ENCODE peak calls at places on chromosomes 1 and 21, in seven cellular contexts. D, R, I, L, Z, Q and H are unnamed samples. For H3K4me1, the result is how much of the 10 kb centered on the place peaks cover.

GRCh38 chr1:180923024-180923841 is 10.5 kb downstream of the KIAA1614 start:
- DNase-seq in D (no peak), R (no peak), I (no peak), L (no peak), Z (no peak), Q (no peak), H (no peak)

GRCh38 chr21:16563111-16563510 is 833.3 kb downstream of the USP25 start:
- DNase-seq in D (no peak), R (no peak), I (no peak), L (no peak), Z (no peak), Q (no peak), H (no peak)

GRCh38 chr1:145859491-145860159 is 744 bp upstream of the PIAS3 start:
- DNase-seq in D (peak), R (peak), I (peak), L (peak), Z (peak), Q (peak), H (peak)

GRCh38 chr1:2203671-2204383 is 9.3 kb upstream of the FAAP20 start:
- DNase-seq in D (no peak), R (no peak), I (no peak), L (no peak), Z (no peak), Q (no peak), H (no peak)

GRCh38 chr1:230185076-230186001 is 118.3 kb downstream of the GALNT2 start:
- DNase-seq in D (no peak), R (no peak), I (no peak), L (no peak), Z (no peak), Q (no peak), H (no peak)

GRCh38 chr1:64378826-64379225 is 91.1 kb upstream of the CACHD1 start:
- DNase-seq in D (no peak), R (no peak), I (no peak), L (no peak), Z (no peak), Q (no peak), H (no peak)

GRCh38 chr21:38988211-38989096 is 182.7 kb downstream of the ETS2 start:
- DNase-seq in D (no peak), R (no peak), I (no peak), L (no peak), Z (no peak), Q (no peak), H (no peak)

GRCh38 chr1:47781171-47781959 is 215.8 kb downstream of the TRABD2B start:
- DNase-seq in D (no peak), R (peak), I (no peak), L (no peak), Z (no peak), Q (no peak), H (no peak)

GRCh38 chr1:212440419-212440818 is 7.7 kb downstream of the NENF start:
- DNase-seq in D (no peak), R (no peak), I (no peak), L (no peak), Z (no peak), Q (no peak), H (no peak)

GRCh38 chr1:152029144-152029936 is 7.5 kb downstream of the S100A11 start:
- DNase-seq in D (no peak), R (no peak), I (no peak), L (no peak), Z (no peak), Q (no peak), H (no peak)

GRCh38 chr1:5780324-5780716 is 211.9 kb downstream of the NPHP4 start:
- DNase-seq in D (no peak), R (no peak), I (no peak), L (no peak), Z (no peak), Q (no peak), H (no peak)

GRCh38 chr1:246506785-246507639 is at the start of gene SMYD3:
- DNase-seq in D (peak), R (peak), I (peak), L (peak), Z (no peak), Q (peak), H (peak)

GRCh38 chr1:211548321-211549091 is 30.5 kb downstream of the SLC30A1 start:
- DNase-seq in D (no peak), R (no peak), I (no peak), L (peak), Z (no peak), Q (no peak), H (no peak)

GRCh38 chr1:117606608-117607261 is 887 bp downstream of the TENT5C start:
- DNase-seq in D (peak), R (peak), I (peak), L (peak), Z (peak), Q (peak), H (peak)

GRCh38 chr1:84143796-84144565 is at the start of gene PRKACB:
- DNase-seq in D (peak), R (no peak), I (no peak), L (no peak), Z (no peak), Q (no peak), H (no peak)

GRCh38 chr1:94022471-94023189 is 98.3 kb downstream of the ABCA4 start:
- DNase-seq in D (no peak), R (peak), I (no peak), L (no peak), Z (no peak), Q (peak), H (no peak)

GRCh38 chr1:164613176-164613575 is 54.2 kb downstream of the PBX1 start:
- DNase-seq in D (no peak), R (no peak), I (peak), L (peak), Z (no peak), Q (no peak), H (no peak)

GRCh38 chr1:112954945-112955677 is 885 bp downstream of the SLC16A1 start:
- DNase-seq in D (peak), R (no peak), I (peak), L (peak), Z (no peak), Q (peak), H (peak)

GRCh38 chr1:100277866-100278265 is 11.8 kb downstream of the RTCA start:
- DNase-seq in D (peak), R (no peak), I (no peak), L (no peak), Z (no peak), Q (no peak), H (no peak)

DNA sequence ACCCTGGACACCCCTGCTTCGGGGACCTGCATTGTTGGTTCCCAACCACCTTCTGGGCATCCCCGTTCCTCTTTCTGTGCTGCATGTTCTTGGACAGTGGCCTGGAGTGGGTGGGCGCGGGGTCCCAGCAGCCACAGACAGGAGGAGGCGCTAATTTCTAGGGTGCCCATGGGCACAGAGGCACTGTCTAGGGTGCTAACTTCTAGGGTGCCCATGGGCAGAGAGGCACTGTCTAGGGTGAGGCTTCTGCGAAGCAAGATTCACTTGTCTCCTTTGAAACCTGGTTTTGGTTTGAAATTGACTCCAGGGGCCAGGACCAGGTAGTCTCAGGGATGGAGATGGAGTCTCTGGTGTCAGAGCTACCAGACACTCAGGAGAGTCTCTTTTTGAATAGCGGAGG is 815 bp upstream of the MEGF6 start:
- DNase-seq in D (no peak), R (no peak), I (no peak), L (no peak), Z (no peak), Q (no peak), H (no peak)
- H3K4me1 ChIP-seq in D (under half), R (under half), I (under half), L (under half), Z (under half), Q (under half), H (under half)

GRCh38 chr1:14604414-14604813 is 5.9 kb downstream of the KAZN start:
- DNase-seq in D (no peak), R (no peak), I (no peak), L (no peak), Z (no peak), Q (no peak), H (no peak)

GRCh38 chr1:14606632-14607031 is 8.1 kb downstream of the KAZN start:
- DNase-seq in D (no peak), R (no peak), I (no peak), L (no peak), Z (no peak), Q (no peak), H (no peak)

GRCh38 chr1:14602131-14602530 is 3.6 kb downstream of the KAZN start:
- DNase-seq in D (no peak), R (peak), I (peak), L (peak), Z (peak), Q (peak), H (no peak)

GRCh38 chr1:14605945-14606344 is 7.5 kb downstream of the KAZN start:
- DNase-seq in D (no peak), R (no peak), I (no peak), L (no peak), Z (no peak), Q (no peak), H (no peak)

DNA sequence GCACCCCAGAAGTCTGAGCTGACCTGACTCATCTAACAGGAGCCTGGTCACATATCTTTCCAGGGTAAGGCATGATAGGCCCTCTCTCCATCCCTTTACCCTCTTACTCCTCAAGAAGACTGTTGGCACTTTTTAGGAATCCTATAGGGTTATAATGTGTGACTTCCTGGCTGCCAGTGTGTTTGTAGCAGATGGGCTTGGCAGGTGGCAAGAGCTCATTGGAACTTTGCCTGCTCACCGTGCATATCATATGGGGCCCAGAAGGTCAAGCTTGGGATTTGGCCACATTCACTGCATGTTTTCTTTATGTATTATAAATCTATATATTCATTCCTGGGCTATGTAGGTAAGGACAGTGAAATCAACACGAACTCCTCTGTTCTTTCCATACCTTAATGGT is 5.2 kb downstream of the KAZN start:
- DNase-seq in D (no peak), R (no peak), I (no peak), L (no peak), Z (no peak), Q (no peak), H (no peak)
- H3K4me1 ChIP-seq in D (under half), R (under half), I (under half), L (under half), Z (under half), Q (under half), H (under half)

GRCh38 chr1:69787151-69787550 is 219.4 kb downstream of the LRRC7 start:
- DNase-seq in D (no peak), R (no peak), I (no peak), L (no peak), Z (no peak), Q (no peak), H (no peak)

GRCh38 chr1:69794831-69795230 is 227.1 kb downstream of the LRRC7 start:
- DNase-seq in D (no peak), R (no peak), I (no peak), L (no peak), Z (no peak), Q (no peak), H (no peak)

GRCh38 chr1:69791311-69791710 is 223.6 kb downstream of the LRRC7 start:
- DNase-seq in D (no peak), R (no peak), I (no peak), L (no peak), Z (no peak), Q (no peak), H (no peak)
- H3K4me1 ChIP-seq in D (under half), R (under half), I (under half), L (under half), Z (under half), Q (under half), H (under half)

GRCh38 chr1:41689596-41689995 is 205.1 kb upstream of the EDN2 start:
- DNase-seq in D (no peak), R (no peak), I (peak), L (no peak), Z (no peak), Q (no peak), H (no peak)
- H3K4me1 ChIP-seq in D (under half), R (under half), I (under half), L (under half), Z (under half), Q (under half), H (under half)

DNA sequence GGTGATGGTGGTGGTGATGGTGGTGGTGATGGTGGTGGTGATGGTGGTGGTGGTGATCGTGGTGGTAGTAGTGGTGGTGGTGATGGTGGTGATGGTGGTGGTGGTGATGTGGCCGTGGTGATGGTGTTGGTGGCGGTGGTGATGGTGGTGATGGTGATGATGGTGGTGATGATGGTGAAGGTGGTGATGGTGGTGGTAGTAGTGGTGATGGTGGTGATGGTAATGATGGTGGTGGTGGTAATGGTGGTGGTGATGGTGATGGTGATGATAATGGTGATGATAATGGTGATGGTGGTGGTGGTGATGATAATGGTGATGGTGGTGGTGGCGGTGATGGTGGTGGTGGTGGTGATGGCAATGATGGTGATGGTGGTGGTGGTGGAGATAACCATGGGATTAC is 6.8 kb upstream of the COL6A2 start:
- DNase-seq in D (no peak), R (no peak), I (no peak), L (no peak), Z (peak), Q (no peak), H (no peak)
- H3K4me1 ChIP-seq in D (under half), R (under half), I (under half), L (under half), Z (under half), Q (under half), H (under half)

GRCh38 chr1:41872074-41872473 is 46.6 kb downstream of the HIVEP3 start:
- DNase-seq in D (no peak), R (no peak), I (no peak), L (no peak), Z (no peak), Q (no peak), H (no peak)
- H3K4me1 ChIP-seq in D (under half), R (under half), I (under half), L (under half), Z (under half), Q (under half), H (under half)

GRCh38 chr1:115185351-115185750 is 96.0 kb upstream of the TSPAN2 start:
- DNase-seq in D (no peak), R (no peak), I (no peak), L (no peak), Z (no peak), Q (no peak), H (no peak)
- H3K4me1 ChIP-seq in D (under half), R (under half), I (under half), L (under half), Z (under half), Q (under half), H (under half)

GRCh38 chr21:34883501-34884271 is 165.4 kb downstream of the RUNX1 start:
- DNase-seq in D (no peak), R (no peak), I (no peak), L (no peak), Z (no peak), Q (no peak), H (no peak)

GRCh38 chr21:34882719-34883131 is 166.4 kb downstream of the RUNX1 start:
- DNase-seq in D (no peak), R (no peak), I (no peak), L (no peak), Z (no peak), Q (no peak), H (no peak)

GRCh38 chr21:34880401-34880800 is 168.7 kb downstream of the RUNX1 start:
- DNase-seq in D (no peak), R (no peak), I (no peak), L (no peak), Z (no peak), Q (no peak), H (no peak)

GRCh38 chr21:34881894-34882371 is 167.2 kb downstream of the RUNX1 start:
- DNase-seq in D (no peak), R (no peak), I (no peak), L (peak), Z (no peak), Q (no peak), H (no peak)

GRCh38 chr21:34881421-34881820 is 167.7 kb downstream of the RUNX1 start:
- DNase-seq in D (no peak), R (no peak), I (no peak), L (peak), Z (no peak), Q (no peak), H (no peak)
- H3K4me1 ChIP-seq in D (under half), R (under half), I (under half), L (under half), Z (under half), Q (under half), H (under half)